ENCODE peak calls at places on chromosomes 4 and X, in four cellular contexts. N is A172; Q is activated T-cell treated with anti-CD3 and anti-CD28 coated beads for 4 hours; B is CD8-positive, alpha-beta T cell. L is an unnamed sample.

GRCh38 chr4:99504804-99505502 is 5.9 kb upstream of the C4orf17 start:
- DNase-seq in N (no peak), Q (no peak), B (no peak), L (no peak)

GRCh38 chrX:118730500-118731247 is 3.3 kb downstream of the IL13RA1 start:
- DNase-seq in N (peak; percentile 29), Q (no peak), B (no peak), L (peak; percentile 87)

GRCh38 chr4:37742149-37742548 is 56.0 kb upstream of the RELL1 start:
- DNase-seq in N (peak; percentile 33), Q (no peak), B (no peak), L (peak; percentile 11)

GRCh38 chr4:186201535-186202230 is 10.3 kb downstream of the CYP4V2 start:
- DNase-seq in N (no peak), Q (peak; percentile 48), B (peak; percentile 46), L (no peak)

GRCh38 chr4:45946699-45947098 is 177.2 kb downstream of the GABRG1 start:
- DNase-seq in N (peak; percentile 37), Q (no peak), B (no peak), L (no peak)

GRCh38 chr4:92381640-92382039 is 77.9 kb downstream of the GRID2 start:
- DNase-seq in N (peak; percentile 40), Q (no peak), B (no peak), L (peak; percentile 56)

GRCh38 chr4:10403633-10404445 is 53.4 kb downstream of the ZNF518B start:
- DNase-seq in N (no peak), Q (no peak), B (no peak), L (no peak)

GRCh38 chr4:72525938-72526337 is 43.1 kb downstream of the ADAMTS3 start:
- DNase-seq in N (no peak), Q (no peak), B (no peak), L (no peak)

GRCh38 chr4:83993774-83994173 is 457.9 kb downstream of the GPAT3 start:
- DNase-seq in N (no peak), Q (no peak), B (no peak), L (no peak)

GRCh38 chr4:73573794-73574528 is 46.3 kb downstream of the RASSF6 start:
- DNase-seq in N (peak; percentile 44), Q (no peak), B (peak; percentile 4), L (peak; percentile 44)

GRCh38 chr4:183588169-183588675 is 70.8 kb downstream of the RWDD4 start:
- DNase-seq in N (peak; percentile 11), Q (no peak), B (no peak), L (peak; percentile 28)

GRCh38 chr4:51843309-51844156 is 580 bp downstream of the DCUN1D4 start:
- DNase-seq in N (peak; percentile 18), Q (peak; percentile 57), B (peak; percentile 53), L (peak; percentile 45)